ENCODE peak calls at places on chromosome 15, in five cellular contexts. W is Peyer's patch, E is foreskin fibroblast, T is IMR-90, S is AG09309. U is an unnamed sample.

GRCh38 chr15:57290192-57290591 is 86.1 kb upstream of the CGNL1 start:
- DNase-seq in T (no peak), E (no peak), W (no peak), S (no peak), U (no peak)

GRCh38 chr15:71484080-71484479 is 326.3 kb upstream of the NR2E3 start:
- DNase-seq in E (no peak), T (no peak), S (no peak), W (no peak), U (no peak)

GRCh38 chr15:34654625-34655024 is 71.2 kb upstream of the GOLGA8B start:
- DNase-seq in W (no peak), S (no peak), T (no peak), E (no peak), U (no peak)

GRCh38 chr15:99424978-99425665 is 140.7 kb upstream of the MEF2A start:
- DNase-seq in W (no peak), T (peak), E (peak), S (peak), U (no peak)

GRCh38 chr15:41789662-41790061 is 15.4 kb downstream of the MAPKBP1 start:
- DNase-seq in T (no peak), W (no peak), E (no peak), S (no peak), U (no peak)

GRCh38 chr15:64782751-64783150 is 7.4 kb upstream of the RBPMS2 start:
- DNase-seq in E (no peak), W (no peak), S (no peak), T (no peak), U (peak)

GRCh38 chr15:92819312-92820232 is 80.6 kb upstream of the CHD2 start:
- DNase-seq in T (no peak), W (no peak), S (no peak), E (no peak), U (no peak)

GRCh38 chr15:85642693-85643058 is 152.0 kb downstream of the KLHL25 start:
- DNase-seq in T (peak), W (no peak), E (no peak), S (no peak), U (no peak)

GRCh38 chr15:66751579-66751978 is 49.5 kb downstream of the SMAD6 start:
- DNase-seq in T (no peak), S (no peak), E (no peak), W (no peak), U (peak)

GRCh38 chr15:71713191-71713798 is 97.1 kb upstream of the NR2E3 start:
- DNase-seq in T (no peak), S (no peak), E (no peak), W (no peak), U (no peak)

GRCh38 chr15:62880278-62880677 is 162.3 kb upstream of the TPM1 start:
- DNase-seq in T (peak), S (peak), W (no peak), E (no peak), U (no peak)

DNA sequence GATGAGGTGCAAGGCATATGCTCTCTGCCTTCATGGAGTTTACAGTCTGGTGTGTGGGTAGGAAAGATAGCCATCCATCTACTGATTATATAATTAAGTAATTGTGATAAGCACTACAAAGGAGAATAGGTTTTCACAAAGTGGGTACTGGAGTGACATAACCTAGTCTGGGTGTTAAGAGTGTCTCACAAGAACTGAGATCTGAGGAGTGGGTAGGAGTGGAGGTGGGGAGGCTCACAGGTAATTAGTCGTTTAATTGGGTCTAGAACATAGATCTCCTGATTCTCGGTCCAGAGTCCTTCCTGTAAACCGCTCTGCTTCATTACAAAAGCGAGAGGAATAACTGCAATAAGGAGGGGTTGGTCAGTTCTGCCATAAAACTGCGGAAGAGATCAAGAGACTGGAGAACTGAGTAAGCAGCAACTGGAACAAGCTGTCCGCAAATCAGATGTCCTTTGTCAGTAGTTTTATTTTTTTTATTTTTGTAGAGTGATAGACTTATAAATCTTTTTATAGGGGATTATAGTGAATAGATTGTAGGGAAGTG is 2.2 kb downstream of the NEO1 start:
- DNase-seq in T (no peak), E (no peak), W (no peak), S (no peak), U (no peak)
- H3K4me3 ChIP-seq in T (no peak), E (no peak), W (no peak), S (no peak), U (no peak)

GRCh38 chr15:88638626-88639372 is at the start of gene ISG20:
- DNase-seq in E (peak), T (peak), S (peak), W (peak), U (peak)
- TF ChIP-seq CTCF in E (peak), T (peak), S (peak), W (peak), U (peak)

GRCh38 chr15:40349163-40349562 is 1.7 kb upstream of the PHGR1 start:
- DNase-seq in W (no peak), E (no peak), T (no peak), S (no peak), U (no peak)

GRCh38 chr15:40355976-40356585 is 1.9 kb upstream of the DISP2 start:
- DNase-seq in W (no peak), S (no peak), E (no peak), T (no peak), U (no peak)

GRCh38 chr15:40353697-40354096 is 2.9 kb downstream of the PHGR1 start:
- DNase-seq in S (no peak), T (no peak), E (no peak), W (no peak), U (peak)

GRCh38 chr15:40354408-40355171 is 3.4 kb upstream of the DISP2 start:
- DNase-seq in W (no peak), T (peak), E (no peak), S (no peak), U (no peak)

DNA sequence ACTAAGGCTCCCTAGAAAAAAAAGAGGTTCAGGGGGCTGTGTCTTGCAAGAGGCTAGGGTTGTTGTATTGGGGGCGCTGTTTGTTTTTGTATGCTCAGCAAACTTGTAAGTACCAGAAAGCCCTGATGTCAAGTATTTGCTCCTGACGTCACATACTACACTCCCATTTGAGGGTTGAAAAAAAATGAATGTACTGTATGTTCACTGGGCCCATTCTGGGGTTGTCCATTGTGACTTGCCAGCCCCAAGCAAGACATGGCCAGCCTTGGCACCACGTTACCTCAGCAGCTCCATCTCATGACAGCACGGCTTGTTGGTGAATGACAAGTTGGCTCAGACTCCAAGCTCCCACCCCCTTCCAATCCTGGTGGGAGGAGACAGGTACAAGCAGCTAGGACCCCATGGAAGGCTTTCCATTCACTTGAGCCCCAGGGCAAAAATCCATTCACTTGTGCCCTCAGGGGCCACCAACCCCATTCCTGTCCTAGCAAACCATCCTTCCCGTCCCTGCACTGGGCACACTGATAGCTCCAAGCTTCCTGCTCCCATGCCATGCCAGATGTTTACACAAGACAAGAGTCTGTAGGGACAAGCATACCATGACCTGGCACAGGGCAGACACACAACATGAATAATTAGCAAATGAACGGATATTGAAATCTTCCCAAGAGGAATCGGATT is 1.5 kb downstream of the PHGR1 start:
- DNase-seq in E (no peak), T (no peak), S (no peak), W (no peak), U (no peak)
- H3K4me3 ChIP-seq in E (no peak), T (no peak), S (no peak), W (peak), U (no peak)

GRCh38 chr15:29695486-29696167 is 126.6 kb downstream of the TJP1 start:
- DNase-seq in S (no peak), T (no peak), E (no peak), W (no peak), U (no peak)
- TF ChIP-seq CTCF in S (no peak), T (no peak), E (no peak), W (no peak), U (no peak)

DNA sequence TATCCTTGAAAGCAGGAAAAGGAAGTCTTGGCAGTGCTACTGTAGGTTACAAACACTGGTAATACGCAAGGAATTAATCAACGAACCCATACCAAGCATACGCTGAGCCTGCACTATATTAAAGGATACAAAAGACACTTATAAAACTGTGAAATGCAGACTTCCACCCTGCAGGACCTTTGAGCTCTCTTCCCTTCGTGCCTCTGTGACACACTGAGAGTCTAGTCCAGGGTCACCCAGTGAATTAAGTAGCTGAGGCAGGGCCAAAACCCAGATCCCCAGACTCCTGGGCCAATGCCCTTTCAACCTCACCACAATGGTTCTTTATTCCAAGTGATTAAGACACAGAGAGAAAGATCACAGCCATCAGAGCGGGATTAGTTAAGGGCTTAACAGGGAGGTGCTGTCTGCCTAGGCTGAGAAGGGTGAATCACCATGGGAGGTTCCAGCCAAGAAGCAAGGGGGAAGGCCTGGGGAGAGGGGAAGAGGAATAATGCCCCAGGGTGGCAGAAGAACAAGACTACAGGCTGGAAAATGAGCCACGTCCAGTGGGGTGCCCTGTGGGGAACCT is 6.8 kb downstream of the ANXA2 start:
- DNase-seq in W (no peak), E (peak), T (peak), S (no peak), U (no peak)
- H3K4me3 ChIP-seq in W (no peak), E (peak), T (no peak), S (peak), U (no peak)

DNA sequence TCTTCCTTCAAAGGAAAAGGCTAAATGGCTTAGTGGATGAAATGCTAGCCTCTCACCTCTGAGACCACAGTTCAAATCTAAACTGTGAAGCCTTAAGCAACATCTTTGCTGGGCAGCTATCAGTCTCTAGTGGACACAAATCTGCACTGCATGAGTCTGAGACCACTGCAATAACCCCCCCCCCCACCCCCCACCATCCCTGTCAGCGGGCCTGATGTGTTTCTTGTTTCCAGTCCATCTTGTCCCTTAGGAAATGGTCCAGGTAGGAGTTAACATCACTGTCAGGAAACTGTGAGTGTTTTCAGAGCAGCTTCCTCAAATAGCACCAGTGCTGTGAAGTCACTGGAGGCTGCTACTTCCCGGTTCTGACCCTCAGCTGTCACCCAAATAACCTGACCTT is 140.6 kb upstream of the TMCO5A start:
- DNase-seq in E (no peak), S (no peak), T (no peak), W (no peak), U (no peak)
- TF ChIP-seq CTCF in E (no peak), S (no peak), T (peak), W (no peak), U (peak)

DNA sequence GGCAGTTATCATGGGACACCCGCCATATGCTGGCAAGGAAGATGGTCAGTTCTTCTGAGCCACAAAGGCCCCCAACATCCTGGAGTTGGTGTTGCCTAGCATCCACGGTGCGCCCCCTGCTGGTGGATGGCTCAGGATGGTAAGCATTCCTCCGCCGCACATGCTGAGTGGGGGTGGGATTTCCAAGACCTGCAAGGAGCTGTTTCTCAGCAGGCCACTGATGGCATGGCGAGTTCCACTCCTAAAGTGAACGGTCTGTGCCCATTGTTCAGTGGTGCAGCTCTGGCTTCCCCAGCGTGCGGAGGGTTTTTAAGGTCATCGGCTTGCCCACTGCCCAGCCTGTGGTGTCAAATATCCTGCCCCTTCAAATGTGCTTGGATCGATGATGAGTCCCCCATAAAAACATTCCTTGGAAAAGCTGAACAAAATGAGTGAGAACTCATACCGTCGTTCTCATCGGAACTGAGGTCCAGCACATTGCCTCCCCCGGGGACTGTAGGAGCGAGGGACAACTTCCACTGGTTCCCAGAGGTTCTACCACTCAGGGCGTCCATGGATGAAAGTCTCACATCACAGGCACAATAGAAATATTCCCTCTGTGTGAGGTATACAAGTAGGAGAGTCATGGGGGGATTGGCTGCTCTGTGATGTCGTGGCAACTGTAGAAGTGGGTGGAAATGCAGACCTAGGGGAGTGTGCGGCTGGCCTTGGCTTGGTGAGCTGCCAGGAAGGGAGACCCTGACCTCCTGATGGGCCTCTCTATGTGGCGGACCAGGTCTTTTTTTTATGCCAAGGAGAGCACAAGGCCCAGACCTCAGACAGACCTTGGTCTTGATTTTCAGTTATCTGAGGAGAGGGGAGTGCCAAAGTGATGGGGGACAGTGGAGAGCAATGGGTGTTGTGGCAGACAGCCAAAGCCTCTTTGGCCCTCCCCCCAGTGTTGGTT is 102.0 kb downstream of the SNRPN start:
- DNase-seq in S (no peak), T (no peak), E (no peak), W (no peak), U (peak)
- H3K4me3 ChIP-seq in S (no peak), T (no peak), E (no peak), W (no peak), U (no peak)

GRCh38 chr15:25790003-25790660 is 73.0 kb downstream of the ATP10A start:
- DNase-seq in E (peak), S (peak), T (peak), W (no peak), U (no peak)
- TF ChIP-seq CTCF in E (no peak), S (peak), T (no peak), W (no peak), U (no peak)

GRCh38 chr15:68014219-68014618 is 39.9 kb upstream of the PIAS1 start:
- DNase-seq in S (no peak), W (no peak), E (no peak), T (no peak), U (no peak)
- H3K4me3 ChIP-seq in S (no peak), W (no peak), E (no peak), T (no peak), U (no peak)